ENCODE peak calls at places on chromosomes 12 and 14, in eight cellular contexts. One of them, this sample, is unnamed.

GRCh38 chr14:105034314-105035039 is 13.6 kb upstream of the CDCA4 start:
- DNase-seq in astrocyte of the spinal cord: no peak
- DNase-seq in CD4-positive, alpha-beta T cell: no peak
- DNase-seq in HuH-7: no peak
- DNase-seq in right lobe of liver: no peak
- DNase-seq in activated CD8-positive, alpha-beta memory T cell treated with anti-CD3 and anti-CD28 coated beads for 1 hour: no peak
- DNase-seq in NCI-H510A treated with DMSO at 0.1 percent for 48 hours: no peak
- DNase-seq in H54: no peak
- DNase-seq in this sample: no peak

GRCh38 chr14:94593376-94593748 is 12.1 kb downstream of the SERPINA5 start:
- DNase-seq in astrocyte of the spinal cord: no peak
- DNase-seq in CD4-positive, alpha-beta T cell: no peak
- DNase-seq in HuH-7: no peak
- DNase-seq in right lobe of liver: no peak
- DNase-seq in activated CD8-positive, alpha-beta memory T cell treated with anti-CD3 and anti-CD28 coated beads for 1 hour: no peak
- DNase-seq in NCI-H510A treated with DMSO at 0.1 percent for 48 hours: no peak
- DNase-seq in H54: no peak
- DNase-seq in this sample: no peak

GRCh38 chr14:92655802-92656201 is 92.6 kb downstream of the LGMN start:
- DNase-seq in astrocyte of the spinal cord: no peak
- DNase-seq in CD4-positive, alpha-beta T cell: no peak
- DNase-seq in HuH-7: no peak
- DNase-seq in right lobe of liver: no peak
- DNase-seq in activated CD8-positive, alpha-beta memory T cell treated with anti-CD3 and anti-CD28 coated beads for 1 hour: no peak
- DNase-seq in NCI-H510A treated with DMSO at 0.1 percent for 48 hours: no peak
- DNase-seq in H54: no peak
- DNase-seq in this sample: no peak

GRCh38 chr12:20950248-20950647 is 139.7 kb downstream of the SLCO1B3 start:
- DNase-seq in astrocyte of the spinal cord: peak
- DNase-seq in CD4-positive, alpha-beta T cell: no peak
- DNase-seq in HuH-7: peak
- DNase-seq in right lobe of liver: no peak
- DNase-seq in activated CD8-positive, alpha-beta memory T cell treated with anti-CD3 and anti-CD28 coated beads for 1 hour: no peak
- DNase-seq in NCI-H510A treated with DMSO at 0.1 percent for 48 hours: no peak
- DNase-seq in H54: no peak
- DNase-seq in this sample: no peak

GRCh38 chr12:50074936-50075807 is 10.0 kb upstream of the SMARCD1 start:
- DNase-seq in astrocyte of the spinal cord: peak
- DNase-seq in CD4-positive, alpha-beta T cell: peak
- DNase-seq in HuH-7: peak
- DNase-seq in right lobe of liver: peak
- DNase-seq in activated CD8-positive, alpha-beta memory T cell treated with anti-CD3 and anti-CD28 coated beads for 1 hour: peak
- DNase-seq in NCI-H510A treated with DMSO at 0.1 percent for 48 hours: peak
- DNase-seq in H54: peak
- DNase-seq in this sample: peak

GRCh38 chr14:95287176-95287754 is 32.4 kb downstream of the CLMN start:
- DNase-seq in astrocyte of the spinal cord: no peak
- DNase-seq in CD4-positive, alpha-beta T cell: no peak
- DNase-seq in HuH-7: no peak
- DNase-seq in right lobe of liver: no peak
- DNase-seq in activated CD8-positive, alpha-beta memory T cell treated with anti-CD3 and anti-CD28 coated beads for 1 hour: no peak
- DNase-seq in NCI-H510A treated with DMSO at 0.1 percent for 48 hours: peak
- DNase-seq in H54: no peak
- DNase-seq in this sample: no peak

GRCh38 chr12:53324113-53324778 is 2.8 kb upstream of the AAAS start:
- DNase-seq in astrocyte of the spinal cord: no peak
- DNase-seq in CD4-positive, alpha-beta T cell: peak
- DNase-seq in HuH-7: no peak
- DNase-seq in right lobe of liver: peak
- DNase-seq in activated CD8-positive, alpha-beta memory T cell treated with anti-CD3 and anti-CD28 coated beads for 1 hour: peak
- DNase-seq in NCI-H510A treated with DMSO at 0.1 percent for 48 hours: peak
- DNase-seq in H54: no peak
- DNase-seq in this sample: peak

GRCh38 chr12:56935752-56936151 is 1.5 kb upstream of the SDR9C7 start:
- DNase-seq in astrocyte of the spinal cord: no peak
- DNase-seq in CD4-positive, alpha-beta T cell: no peak
- DNase-seq in HuH-7: no peak
- DNase-seq in right lobe of liver: no peak
- DNase-seq in activated CD8-positive, alpha-beta memory T cell treated with anti-CD3 and anti-CD28 coated beads for 1 hour: no peak
- DNase-seq in NCI-H510A treated with DMSO at 0.1 percent for 48 hours: no peak
- DNase-seq in H54: no peak
- DNase-seq in this sample: no peak

GRCh38 chr12:48716168-48716492 is 377 bp downstream of the CCNT1 start:
- DNase-seq in astrocyte of the spinal cord: no peak
- DNase-seq in CD4-positive, alpha-beta T cell: no peak
- DNase-seq in HuH-7: no peak
- DNase-seq in right lobe of liver: no peak
- DNase-seq in activated CD8-positive, alpha-beta memory T cell treated with anti-CD3 and anti-CD28 coated beads for 1 hour: no peak
- DNase-seq in NCI-H510A treated with DMSO at 0.1 percent for 48 hours: no peak
- DNase-seq in H54: no peak
- DNase-seq in this sample: no peak

This sample was measured in GM13976.